ENCODE peak calls at places on chromosomes 6 and 20, in four cellular contexts. U, M, S and J are unnamed samples.

GRCh38 chr6:44263357-44264100 is 1.8 kb downstream of the NFKBIE start:
- DNase-seq in U (no peak), M (peak), S (no peak), J (no peak)

GRCh38 chr6:13935190-13935880 is 10.6 kb downstream of the RNF182 start:
- DNase-seq in U (no peak), S (no peak), M (no peak), J (no peak)

GRCh38 chr6:151357758-151358436 is 33.5 kb downstream of the ZBTB2 start:
- DNase-seq in M (no peak), S (no peak), U (no peak), J (no peak)

GRCh38 chr20:32450484-32451061 is 92.4 kb downstream of the ASXL1 start:
- DNase-seq in M (no peak), U (no peak), S (no peak), J (no peak)

GRCh38 chr20:4901031-4901818 is 100.1 kb downstream of the SLC23A2 start:
- DNase-seq in S (no peak), M (no peak), U (no peak), J (no peak)

GRCh38 chr6:125273965-125274364 is 27.8 kb downstream of the HDDC2 start:
- DNase-seq in S (no peak), U (no peak), M (no peak), J (no peak)

GRCh38 chr6:79466222-79466834 is 70.9 kb downstream of the LCA5 start:
- DNase-seq in M (no peak), U (no peak), S (no peak), J (no peak)

GRCh38 chr6:70118670-70119069 is 184.2 kb downstream of the COL9A1 start:
- DNase-seq in U (no peak), M (no peak), S (no peak), J (no peak)

GRCh38 chr20:61840661-61841455 is 224.8 kb downstream of the TAF4 start:
- DNase-seq in M (no peak), S (no peak), U (no peak), J (no peak)

GRCh38 chr6:38310061-38310460 is 329.7 kb downstream of the BTBD9 start:
- DNase-seq in M (no peak), S (no peak), U (no peak), J (no peak)

GRCh38 chr20:21104466-21104761 is 1.7 kb downstream of the LINC00237 start:
- DNase-seq in M (no peak), S (no peak), U (peak), J (no peak)

GRCh38 chr6:139373154-139373927 is 1.1 kb downstream of the CITED2 start:
- DNase-seq in M (peak), S (peak), U (peak), J (peak)

GRCh38 chr20:17967595-17968365 is 814 bp downstream of the SNX5 start:
- DNase-seq in S (no peak), M (no peak), U (no peak), J (no peak)

GRCh38 chr6:140012146-140012545 is 637.7 kb upstream of the CITED2 start:
- DNase-seq in U (no peak), M (no peak), S (no peak), J (no peak)

GRCh38 chr6:168956884-168957730 is 296.5 kb downstream of the THBS2 start:
- DNase-seq in U (peak), M (peak), S (no peak), J (peak)

GRCh38 chr6:112311950-112312547 is 35.1 kb upstream of the RFPL4B start:
- DNase-seq in M (peak), S (no peak), U (no peak), J (peak)

GRCh38 chr6:114286211-114286610 is 56.6 kb downstream of the HS3ST5 start:
- DNase-seq in M (no peak), U (no peak), S (no peak), J (no peak)

GRCh38 chr20:41086402-41087324 is 50.7 kb upstream of the PLCG1 start:
- DNase-seq in M (peak), S (no peak), U (no peak), J (no peak)

GRCh38 chr6:33419580-33420492 is at the start of gene SYNGAP1:
- DNase-seq in M (peak), U (peak), S (no peak), J (no peak)

GRCh38 chr6:138088307-138088744 is 18.9 kb downstream of the PERP start:
- DNase-seq in M (no peak), U (no peak), S (no peak), J (peak)

GRCh38 chr6:139829557-139829956 is 455.1 kb upstream of the CITED2 start:
- DNase-seq in S (no peak), M (peak), U (no peak), J (no peak)

GRCh38 chr6:105072799-105073199 is 107.0 kb downstream of the POPDC3 start:
- DNase-seq in U (no peak), S (no peak), M (peak), J (peak)

GRCh38 chr6:6998194-6998569 is 109.6 kb upstream of the RREB1 start:
- DNase-seq in S (no peak), M (no peak), U (no peak), J (no peak)

GRCh38 chr6:74167951-74168350 is 471.9 kb downstream of the CD109 start:
- DNase-seq in S (no peak), U (no peak), M (no peak), J (no peak)

GRCh38 chr20:37384683-37385174 is 38.8 kb downstream of the SRC start:
- DNase-seq in U (peak), M (peak), S (no peak), J (no peak)

GRCh38 chr6:11618533-11618932 is 81.0 kb downstream of the TMEM170B start:
- DNase-seq in M (peak), S (peak), U (no peak), J (no peak)
- TF ChIP-seq HDAC6 in M (no peak), S (no peak), U (no peak), J (no peak)

GRCh38 chr20:24721891-24722530 is 227.1 kb upstream of the CST7 start:
- DNase-seq in U (peak), S (no peak), M (no peak), J (no peak)
- TF ChIP-seq HDAC6 in U (no peak), S (no peak), M (no peak), J (no peak)

GRCh38 chr6:31477521-31477920 is 20.4 kb upstream of the MICB start:
- DNase-seq in M (no peak), S (no peak), U (peak), J (no peak)

GRCh38 chr6:31478186-31478950 is 19.6 kb upstream of the MICB start:
- DNase-seq in S (no peak), U (peak), M (no peak), J (no peak)

GRCh38 chr6:31480574-31480973 is 17.4 kb upstream of the MICB start:
- DNase-seq in S (no peak), U (no peak), M (no peak), J (no peak)

GRCh38 chr6:31479151-31479932 is 18.6 kb upstream of the MICB start:
- DNase-seq in U (peak), S (no peak), M (no peak), J (no peak)

DNA sequence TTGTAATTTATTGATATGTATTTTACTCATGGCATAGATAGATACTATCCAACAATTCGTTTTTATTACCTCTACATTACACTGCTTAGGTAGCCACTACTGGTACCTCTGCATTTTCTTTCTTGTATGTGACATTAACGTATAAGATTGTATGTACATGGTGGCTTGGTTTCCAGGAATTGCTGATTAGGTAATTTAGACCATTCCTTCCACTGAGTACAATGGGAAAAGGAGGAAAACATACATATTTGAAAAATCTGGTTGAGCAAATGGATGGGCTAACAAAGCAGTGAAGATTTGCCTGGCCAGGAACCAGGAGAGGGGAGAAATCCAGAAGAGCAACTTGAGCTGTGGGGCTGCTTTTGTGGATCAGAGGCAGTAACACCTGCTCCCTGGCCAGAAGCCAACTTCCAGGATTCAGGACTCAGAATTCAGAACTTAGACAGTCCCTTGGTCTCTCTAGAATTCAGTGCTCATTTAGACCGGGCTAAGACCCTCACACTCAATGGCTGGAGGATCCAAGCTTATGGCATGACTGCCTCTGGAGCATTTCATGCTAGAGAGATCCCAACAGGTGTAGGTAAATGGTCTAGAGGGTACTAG is 17.9 kb upstream of the MICB start:
- DNase-seq in U (peak), M (no peak), S (no peak), J (no peak)
- TF ChIP-seq HDAC6 in U (no peak), M (no peak), S (no peak), J (no peak)

DNA sequence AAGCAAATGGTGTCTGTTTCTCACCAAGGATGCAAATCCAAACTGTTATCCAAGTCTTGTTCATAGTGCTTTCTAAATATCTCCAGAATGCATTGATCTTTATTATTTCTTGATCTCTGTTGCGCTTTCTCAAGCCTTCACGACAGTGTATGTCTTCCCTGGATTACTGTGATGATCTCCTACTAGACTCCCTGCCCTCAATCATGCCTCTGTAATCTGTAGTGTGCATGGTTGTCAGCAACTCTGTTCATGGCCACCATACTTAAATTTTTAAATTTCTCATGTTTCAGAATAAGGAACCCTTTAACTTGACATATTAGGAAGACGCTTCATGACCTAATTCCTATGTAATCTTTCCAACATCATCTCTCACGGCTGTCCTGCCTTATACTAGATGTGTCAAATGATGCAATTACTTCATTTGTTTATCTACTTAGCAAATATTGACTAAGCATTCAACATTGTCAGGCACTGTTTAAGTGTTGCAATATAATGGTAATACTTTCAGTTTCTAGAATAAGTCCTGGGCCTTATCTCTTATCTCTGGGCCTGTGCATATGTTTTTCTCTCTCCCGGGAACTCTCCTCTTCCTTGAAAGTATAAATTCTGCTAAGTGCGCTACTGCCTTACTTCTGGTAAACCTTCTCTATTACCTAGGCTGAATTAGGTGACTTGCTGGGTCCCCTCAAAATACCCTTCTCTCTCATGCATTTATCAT is 25.6 kb upstream of the AHI1 start:
- DNase-seq in M (no peak), U (no peak), S (no peak), J (peak)
- TF ChIP-seq HDAC6 in M (no peak), U (no peak), S (no peak), J (no peak)

DNA sequence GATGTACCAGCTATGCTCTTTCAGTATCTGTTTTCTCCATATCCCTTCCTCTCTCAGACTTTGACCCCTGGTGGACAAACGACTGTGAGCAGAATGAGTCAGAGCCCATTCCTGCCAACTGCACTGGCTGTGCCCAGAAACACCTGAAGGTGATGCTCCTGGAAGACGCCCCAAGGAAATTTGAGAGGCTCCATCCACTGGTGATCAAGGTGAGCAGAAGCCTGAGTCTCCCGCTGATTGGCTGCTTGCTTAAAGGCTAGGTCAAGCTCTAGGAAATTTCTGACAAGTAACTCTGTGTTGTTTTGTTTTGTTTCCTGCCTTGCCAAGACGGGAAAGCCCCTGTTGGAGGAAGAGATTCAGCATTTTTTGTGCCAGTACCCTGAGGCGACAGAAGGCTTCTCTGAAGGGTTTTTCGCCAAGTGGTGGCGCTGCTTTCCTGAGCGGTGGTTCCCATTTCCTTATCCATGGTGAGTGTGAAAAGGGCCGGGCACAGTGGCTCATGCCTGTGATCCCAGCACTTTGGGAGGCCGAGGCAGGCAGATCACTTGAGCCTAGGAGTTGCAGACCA is 28.6 kb downstream of the C6orf89 start:
- DNase-seq in S (no peak), U (peak), M (no peak), J (peak)
- TF ChIP-seq HDAC6 in S (no peak), U (no peak), M (no peak), J (no peak)

GRCh38 chr6:41878961-41879405 is 16.2 kb downstream of the USP49 start:
- DNase-seq in S (no peak), U (no peak), M (no peak), J (peak)

GRCh38 chr6:41877051-41877680 is 18.0 kb downstream of the USP49 start:
- DNase-seq in S (no peak), U (no peak), M (no peak), J (peak)

GRCh38 chr6:41881506-41881905 is 13.7 kb downstream of the USP49 start:
- DNase-seq in S (no peak), U (no peak), M (no peak), J (no peak)

GRCh38 chr6:41874741-41875140 is 20.4 kb downstream of the USP49 start:
- DNase-seq in U (no peak), M (no peak), S (no peak), J (no peak)

GRCh38 chr6:41878246-41878645 is 16.9 kb downstream of the USP49 start:
- DNase-seq in S (no peak), U (no peak), M (no peak), J (no peak)
- TF ChIP-seq HDAC6 in S (no peak), U (no peak), M (no peak), J (no peak)

GRCh38 chr6:28977351-28978136 is 27.6 kb downstream of the ZNF311 start:
- DNase-seq in U (no peak), S (no peak), M (no peak), J (no peak)
- TF ChIP-seq HDAC6 in U (no peak), S (no peak), M (no peak), J (no peak)

GRCh38 chr20:51586005-51586440 is 43.5 kb upstream of the NFATC2 start:
- DNase-seq in S (no peak), U (no peak), M (no peak), J (no peak)
- TF ChIP-seq HDAC6 in S (no peak), U (no peak), M (no peak), J (no peak)

GRCh38 chr6:148343028-148343374 is 363 bp downstream of the SASH1 start:
- DNase-seq in M (no peak), S (no peak), U (no peak), J (no peak)

GRCh38 chr6:148340586-148341297 is 1.9 kb upstream of the SASH1 start:
- DNase-seq in S (no peak), M (no peak), U (no peak), J (peak)

GRCh38 chr6:148339766-148340165 is 2.9 kb upstream of the SASH1 start:
- DNase-seq in U (no peak), S (no peak), M (no peak), J (no peak)

GRCh38 chr6:148343383-148343782 is 745 bp downstream of the SASH1 start:
- DNase-seq in M (no peak), U (no peak), S (no peak), J (no peak)

GRCh38 chr6:148342146-148343027 is at the start of gene SASH1:
- DNase-seq in M (no peak), S (peak), U (peak), J (peak)
- TF ChIP-seq HDAC6 in M (no peak), S (no peak), U (no peak), J (no peak)

GRCh38 chr6:31115941-31116560 is 1.5 kb downstream of the PSORS1C1 start:
- DNase-seq in S (no peak), M (no peak), U (no peak), J (no peak)
- TF ChIP-seq HDAC6 in S (no peak), M (no peak), U (no peak), J (no peak)